ENCODE peak calls at places on chromosomes 4 and X, in seven cellular contexts. J, L, C, A, R, T and G are unnamed samples.

GRCh38 chr4:41524446-41524845 is 13.5 kb upstream of the LIMCH1 start:
- DNase-seq in A (no peak), R (no peak), L (no peak), C (no peak), J (peak; percentile 26), T (no peak), G (no peak)

GRCh38 chrX:12975999-12976558 is 1.2 kb downstream of the TMSB4X start:
- DNase-seq in T (peak; percentile 60), A (no peak), R (no peak), J (peak; percentile 67), L (no peak), C (no peak), G (no peak)

GRCh38 chr4:150209140-150209829 is 131.0 kb downstream of the DCLK2 start:
- DNase-seq in R (peak; percentile 41), J (peak; percentile 56), L (peak; percentile 49), A (no peak), T (peak; percentile 55), C (no peak), G (no peak)

GRCh38 chr4:67456577-67457196 is 88.6 kb downstream of the CENPC start:
- DNase-seq in T (no peak), R (no peak), C (no peak), J (no peak), L (no peak), A (no peak), G (no peak)

GRCh38 chr4:126705271-126705670 is 927.5 kb upstream of the INTU start:
- DNase-seq in T (no peak), L (no peak), R (no peak), A (no peak), J (no peak), C (no peak), G (no peak)

GRCh38 chr4:139665690-139666529 is at the start of gene MGST2:
- DNase-seq in C (no peak), J (peak; percentile 58), A (no peak), L (no peak), R (peak; percentile 98), T (peak; percentile 88), G (no peak)

GRCh38 chrX:117522725-117523700 is 593.6 kb downstream of the KLHL13 start:
- DNase-seq in J (no peak), T (no peak), C (no peak), A (no peak), L (no peak), R (no peak), G (no peak)

GRCh38 chrX:123267220-123267619 is 83.1 kb downstream of the GRIA3 start:
- DNase-seq in R (no peak), J (no peak), A (no peak), L (no peak), T (no peak), C (no peak), G (no peak)

GRCh38 chrX:108178099-108178498 is 86.5 kb downstream of the ATG4A start:
- DNase-seq in R (no peak), C (no peak), T (no peak), A (no peak), J (no peak), L (no peak), G (no peak)

GRCh38 chr4:40305329-40306193 is 29.6 kb upstream of the CHRNA9 start:
- DNase-seq in A (no peak), T (no peak), C (peak; percentile 100), R (no peak), J (no peak), L (no peak), G (no peak)

GRCh38 chrX:33188286-33188685 is 23.1 kb downstream of the DMD start:
- DNase-seq in C (no peak), T (no peak), R (no peak), A (no peak), J (no peak), L (no peak), G (no peak)

GRCh38 chr4:118193421-118193820 is 159.1 kb downstream of the NDST3 start:
- DNase-seq in R (no peak), C (no peak), T (no peak), J (no peak), A (no peak), L (no peak), G (no peak)

GRCh38 chrX:21978346-21978745 is 37.8 kb downstream of the SMS start:
- DNase-seq in A (no peak), T (no peak), J (no peak), L (no peak), C (no peak), R (peak; percentile 50), G (no peak)

GRCh38 chr4:10169839-10170387 is 53.3 kb upstream of the WDR1 start:
- DNase-seq in C (no peak), J (no peak), T (peak; percentile 56), R (no peak), L (no peak), A (no peak), G (no peak)

GRCh38 chr4:101471201-101471600 is 123.9 kb upstream of the PPP3CA start:
- DNase-seq in C (no peak), L (no peak), T (no peak), A (no peak), R (no peak), J (no peak), G (no peak)

GRCh38 chr4:124025423-124025822 is 628.8 kb downstream of the SPRY1 start:
- DNase-seq in J (no peak), T (no peak), A (no peak), C (no peak), R (no peak), L (no peak), G (no peak)

GRCh38 chr4:14384824-14385223 is 617.5 kb upstream of the CPEB2 start:
- DNase-seq in T (no peak), C (no peak), A (no peak), J (no peak), R (no peak), L (no peak), G (no peak)

GRCh38 chr4:22345678-22346077 is 170.2 kb downstream of the ADGRA3 start:
- DNase-seq in A (no peak), J (no peak), L (no peak), C (no peak), T (no peak), R (no peak), G (no peak)

GRCh38 chr4:22339491-22339890 is 176.4 kb downstream of the ADGRA3 start:
- DNase-seq in T (no peak), R (no peak), A (no peak), J (no peak), C (no peak), L (no peak), G (no peak)

GRCh38 chr4:22348410-22348809 is 167.5 kb downstream of the ADGRA3 start:
- DNase-seq in C (no peak), A (no peak), J (no peak), L (no peak), T (no peak), R (no peak), G (no peak)

GRCh38 chr4:22343606-22344005 is 172.3 kb downstream of the ADGRA3 start:
- DNase-seq in L (no peak), T (no peak), A (no peak), R (no peak), J (no peak), C (no peak), G (no peak)

DNA sequence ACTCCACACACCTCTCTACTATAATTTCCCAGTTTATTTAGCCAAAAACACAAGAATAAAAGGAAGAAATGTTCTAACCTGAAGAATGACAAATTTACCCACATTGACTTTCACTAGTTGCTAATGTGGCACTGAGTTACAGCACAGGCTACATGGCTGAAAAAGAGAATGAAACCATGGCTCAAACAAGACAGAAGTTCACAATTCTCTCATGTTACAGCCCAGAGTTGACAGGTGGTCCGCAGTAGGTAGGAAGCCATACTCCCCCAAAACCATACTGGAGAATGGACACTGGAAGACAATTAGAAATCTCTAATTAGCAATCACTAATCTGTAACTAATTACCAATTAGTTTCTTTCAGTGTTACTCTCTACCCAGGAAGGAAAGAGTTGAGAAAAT is 170.8 kb downstream of the ADGRA3 start:
- DNase-seq in R (no peak), C (no peak), T (no peak), A (no peak), J (no peak), L (no peak), G (no peak)
- TF ChIP-seq SIN3A in R (no peak), C (no peak), T (no peak), A (no peak), J (no peak), L (no peak), G (no peak)

DNA sequence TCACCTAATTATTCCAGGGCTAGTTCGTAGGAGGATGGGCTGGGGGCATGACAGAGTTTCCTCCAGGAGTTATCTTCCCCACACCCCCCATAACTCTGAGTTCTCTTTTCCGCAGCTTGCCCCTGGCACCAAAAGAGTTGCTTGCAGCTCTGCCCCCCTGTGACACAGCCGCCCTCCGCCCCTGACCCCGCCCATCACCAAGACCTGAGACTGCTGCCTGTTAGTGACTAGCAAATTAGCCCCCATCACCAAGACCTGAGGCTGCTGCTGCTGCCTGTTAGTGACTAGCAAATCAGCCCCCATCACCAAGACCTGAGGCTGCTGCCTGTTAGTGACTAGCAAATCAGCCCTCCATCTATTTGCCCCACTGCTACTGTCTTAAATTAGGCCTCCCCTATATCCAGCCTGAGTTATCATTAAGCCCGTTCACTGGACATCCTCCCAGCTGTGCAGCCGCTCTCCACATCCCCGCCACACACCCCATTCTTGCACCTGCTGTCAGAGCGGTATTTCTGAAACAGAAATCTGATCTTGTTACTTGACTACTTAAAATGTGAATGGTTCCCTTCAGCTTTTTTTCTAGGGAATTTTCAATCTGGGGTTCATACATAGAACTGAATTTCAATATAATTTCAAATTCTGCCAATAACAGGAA is 1.5 kb upstream of the PAPSS1 start:
- DNase-seq in R (no peak), A (peak; percentile 15), C (no peak), T (no peak), L (no peak), J (no peak), G (no peak)
- H3K4me3 ChIP-seq in R (no peak overlapping the region), A (peak overlapping the region; percentile 86), C (peak overlapping the region; percentile 86), T (no peak overlapping the region), L (no peak overlapping the region), J (no peak overlapping the region), G (no peak overlapping the region)

GRCh38 chr4:125316781-125317525 is 2.2 kb downstream of the FAT4 start:
- DNase-seq in J (peak; percentile 66), T (no peak), A (no peak), R (no peak), L (no peak), C (no peak), G (no peak)
- TF ChIP-seq POLR2AphosphoS5 in J (no peak), T (no peak), A (no peak), R (no peak), L (no peak), C (no peak), G (no peak)

DNA sequence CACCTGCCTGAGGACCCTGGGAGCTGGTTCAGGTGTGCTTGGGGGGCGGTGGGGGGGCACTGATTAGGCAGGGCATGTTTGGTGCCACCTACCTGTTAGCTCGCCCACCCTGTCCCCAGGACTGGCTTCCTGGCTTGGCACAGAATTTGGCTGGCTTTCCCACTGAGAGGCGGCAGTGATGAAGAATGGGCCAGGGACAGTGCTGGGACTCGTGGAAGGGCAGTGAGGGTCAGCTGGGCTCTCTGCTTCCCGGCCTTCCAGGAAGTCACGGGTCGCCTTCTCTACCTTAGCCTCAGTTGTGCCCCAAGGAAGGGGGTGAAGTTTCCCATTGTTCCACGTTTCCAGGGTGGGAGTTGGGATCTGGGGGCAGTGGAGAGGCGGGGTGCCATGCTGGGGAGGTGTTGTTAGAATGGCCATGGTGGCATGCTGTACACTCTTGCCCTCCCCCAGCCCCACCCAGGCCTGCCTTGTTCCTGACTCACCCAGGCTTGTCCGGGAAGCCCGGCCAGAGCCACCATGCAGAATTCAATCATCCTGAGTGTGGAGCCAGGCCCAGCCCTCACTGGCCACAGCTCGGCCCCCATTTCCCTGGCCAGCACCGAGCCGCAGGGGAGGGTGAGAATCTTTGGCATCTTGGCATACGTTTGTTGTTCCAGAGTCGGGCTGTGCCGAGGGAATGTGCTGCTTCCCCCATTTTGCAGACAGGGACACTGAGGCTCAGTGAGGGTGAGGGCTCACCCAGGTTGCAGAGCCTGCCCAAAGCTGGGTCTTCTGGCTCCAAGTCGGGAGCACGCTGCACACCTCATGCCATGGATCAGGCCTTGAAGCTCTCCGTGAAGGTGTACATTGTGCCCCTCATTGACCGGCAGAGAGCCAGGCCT is 21.9 kb upstream of the GPR78 start:
- DNase-seq in L (no peak), C (no peak), R (no peak), A (no peak), J (no peak), T (no peak), G (no peak)
- TF ChIP-seq SIN3A in L (no peak), C (no peak), R (no peak), A (no peak), J (no peak), T (no peak), G (no peak)